ENCODE peak calls at places on chromosomes 4 and X, in four cellular contexts. C is HepG2, O is K562, D is GM12878. E is an unnamed sample.

GRCh38 chr4:168514249-168514852 is 17.5 kb downstream of the PALLD start:
- DNase-seq in D (no peak), O (peak), C (peak), E (no peak)

GRCh38 chrX:138026211-138026610 is 460.3 kb downstream of the ZIC3 start:
- DNase-seq in O (no peak), C (no peak), D (no peak), E (peak)

GRCh38 chr4:3462790-3463415 is at the start of gene DOK7:
- DNase-seq in D (no peak), O (peak), C (no peak), E (peak)

GRCh38 chrX:39661508-39661907 is 436.2 kb downstream of the BCOR start:
- DNase-seq in D (no peak), C (no peak), O (no peak), E (no peak)

GRCh38 chr4:81019016-81019415 is 11.5 kb upstream of the BMP3 start:
- DNase-seq in C (no peak), O (no peak), D (no peak), E (no peak)

GRCh38 chr4:161828061-161828460 is 335.7 kb downstream of the FSTL5 start:
- DNase-seq in D (no peak), C (no peak), O (no peak), E (no peak)

GRCh38 chr4:183823394-183823793 is 81.7 kb upstream of the STOX2 start:
- DNase-seq in D (no peak), C (no peak), O (no peak), E (no peak)

GRCh38 chr4:966266-967112 is 6.9 kb downstream of the DGKQ start:
- DNase-seq in D (no peak), O (no peak), C (no peak), E (no peak)

GRCh38 chr4:85929926-85930325 is 429.9 kb downstream of the MAPK10 start:
- DNase-seq in C (peak), O (no peak), D (no peak), E (no peak)

GRCh38 chr4:149522031-149522430 is 293.6 kb downstream of the IQCM start:
- DNase-seq in O (no peak), D (no peak), C (no peak), E (no peak)

GRCh38 chr4:176359590-176359989 is 39.8 kb downstream of the SPCS3 start:
- DNase-seq in D (no peak), C (no peak), O (no peak), E (no peak)

GRCh38 chrX:70979136-70979762 is 48.4 kb upstream of the SLC7A3 start:
- DNase-seq in C (peak), O (no peak), D (no peak), E (peak)

GRCh38 chr4:141912831-141913230 is 276.4 kb downstream of the IL15 start:
- DNase-seq in C (no peak), D (no peak), O (peak), E (no peak)

GRCh38 chr4:151260526-151260925 is 16.4 kb upstream of the PRSS48 start:
- DNase-seq in O (no peak), C (no peak), D (no peak), E (no peak)

GRCh38 chrX:134715930-134716619 is 57.8 kb upstream of the PLAC1 start:
- DNase-seq in O (no peak), D (no peak), C (no peak), E (no peak)

GRCh38 chr4:3256230-3257124 is 7.5 kb downstream of the MSANTD1 start:
- DNase-seq in D (no peak), O (no peak), C (no peak), E (no peak)

GRCh38 chrX:30865020-30865419 is 24.0 kb downstream of the TAB3 start:
- DNase-seq in C (peak), O (peak), D (no peak), E (peak)

GRCh38 chr4:37903901-37904300 is 13.0 kb downstream of the TBC1D1 start:
- DNase-seq in O (no peak), C (no peak), D (no peak), E (no peak)

GRCh38 chr4:37902738-37903693 is 12.1 kb downstream of the TBC1D1 start:
- DNase-seq in D (no peak), O (no peak), C (no peak), E (no peak)

GRCh38 chr4:37902212-37902611 is 11.3 kb downstream of the TBC1D1 start:
- DNase-seq in D (no peak), O (no peak), C (no peak), E (no peak)

GRCh38 chr4:37905526-37906169 is 14.8 kb downstream of the TBC1D1 start:
- DNase-seq in C (no peak), O (no peak), D (no peak), E (no peak)

DNA sequence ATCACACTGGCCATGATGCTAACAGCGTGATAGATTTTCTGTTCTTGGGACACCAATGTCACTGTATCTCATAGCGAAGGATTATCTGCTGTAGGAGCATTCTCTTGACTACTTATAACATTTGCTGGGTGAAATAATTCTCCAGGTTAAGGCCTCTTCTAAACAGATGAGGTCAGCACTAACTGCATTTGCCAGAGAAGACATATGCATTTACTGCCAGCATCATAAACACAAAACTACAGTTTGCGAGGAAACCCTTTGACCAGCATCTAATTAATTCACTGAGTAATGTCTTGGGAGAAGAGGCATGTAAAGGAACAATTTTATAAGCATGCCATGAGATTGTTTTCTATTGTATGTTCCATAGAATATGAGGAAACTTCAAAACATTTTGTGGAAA is 13.9 kb downstream of the TBC1D1 start:
- DNase-seq in D (no peak), C (no peak), O (no peak), E (no peak)
- TF ChIP-seq FOXK2 in D (no peak), C (no peak), O (no peak), E (no peak)

GRCh38 chrX:144334577-144334976 is 450.7 kb downstream of the UBE2NL start:
- DNase-seq in C (no peak), O (peak), D (no peak), E (no peak)
- TF ChIP-seq FOXK2 in C (no peak), O (no peak), D (no peak), E (no peak)

GRCh38 chrX:46125139-46125538 is 420.1 kb downstream of the ZNF674 start:
- DNase-seq in D (no peak), C (no peak), O (no peak), E (no peak)
- TF ChIP-seq FOXK2 in D (no peak), C (no peak), O (no peak), E (no peak)

GRCh38 chr4:2065106-2065930 is 6.2 kb downstream of the NAT8L start:
- DNase-seq in O (no peak), C (no peak), D (no peak), E (no peak)
- TF ChIP-seq FOXK2 in O (no peak), C (no peak), D (no peak), E (no peak)

GRCh38 chrX:56284269-56284668 is 52.1 kb downstream of the KLF8 start:
- DNase-seq in O (no peak), C (no peak), D (no peak), E (no peak)
- TF ChIP-seq FOXK2 in O (no peak), C (no peak), D (no peak), E (no peak)

E was measured in HEK293T.